ENCODE peak calls at places on chromosomes 5 and 9, in four cellular contexts. One of them, this sample, is unnamed.
A peak's percentile ranks its signal among the peaks of the same experiment; 100 is the strongest.

GRCh38 chr9:92481029-92481633 is 1.2 kb downstream of the ASPN start:
- DNase-seq in HepG2: no peak
- DNase-seq in K562: peak; percentile 49
- DNase-seq in H1: no peak
- DNase-seq in this sample: no peak

GRCh38 chr9:4887556-4887955 is 94.8 kb downstream of the RCL1 start:
- DNase-seq in HepG2: no peak
- DNase-seq in K562: no peak
- DNase-seq in H1: no peak
- DNase-seq in this sample: no peak

GRCh38 chr9:114139061-114139460 is 16.3 kb upstream of the COL27A1 start:
- DNase-seq in HepG2: no peak
- DNase-seq in K562: no peak
- DNase-seq in H1: no peak
- DNase-seq in this sample: no peak

GRCh38 chr5:39175273-39175955 is 43.9 kb downstream of the FYB1 start:
- DNase-seq in HepG2: no peak
- DNase-seq in K562: peak; percentile 50
- DNase-seq in H1: no peak
- DNase-seq in this sample: no peak

GRCh38 chr5:128538249-128539037 is 398 bp upstream of the FBN2 start:
- DNase-seq in HepG2: no peak
- DNase-seq in K562: no peak
- DNase-seq in H1: peak; percentile 49
- DNase-seq in this sample: peak; percentile 88

GRCh38 chr5:177132504-177133118 is 962 bp upstream of the NSD1 start:
- DNase-seq in HepG2: no peak
- DNase-seq in K562: no peak
- DNase-seq in H1: no peak
- DNase-seq in this sample: no peak

GRCh38 chr9:105051897-105052296 is 123.9 kb upstream of the ABCA1 start:
- DNase-seq in HepG2: no peak
- DNase-seq in K562: no peak
- DNase-seq in H1: no peak
- DNase-seq in this sample: no peak

GRCh38 chr5:60248900-60249299 is 355.4 kb upstream of the PDE4D start:
- DNase-seq in HepG2: no peak
- DNase-seq in K562: no peak
- DNase-seq in H1: no peak
- DNase-seq in this sample: no peak

GRCh38 chr5:151240891-151241290 is 12.1 kb upstream of the GM2A start:
- DNase-seq in HepG2: no peak
- DNase-seq in K562: no peak
- DNase-seq in H1: no peak
- DNase-seq in this sample: no peak

GRCh38 chr9:110142868-110143866 is 64.8 kb downstream of the C9orf152 start:
- DNase-seq in HepG2: no peak
- DNase-seq in K562: peak; percentile 12
- DNase-seq in H1: no peak
- DNase-seq in this sample: no peak

GRCh38 chr9:4760122-4760521 is 19.1 kb upstream of the AK3 start:
- DNase-seq in HepG2: no peak
- DNase-seq in K562: no peak
- DNase-seq in H1: no peak
- DNase-seq in this sample: no peak

GRCh38 chr9:93255994-93256877 is 72.3 kb downstream of the WNK2 start:
- DNase-seq in HepG2: no peak
- DNase-seq in K562: no peak
- DNase-seq in H1: no peak
- DNase-seq in this sample: no peak

GRCh38 chr5:177310757-177311173 is 933 bp downstream of the MXD3 start:
- DNase-seq in HepG2: no peak
- DNase-seq in K562: peak; percentile 67
- DNase-seq in H1: no peak
- DNase-seq in this sample: no peak

GRCh38 chr5:54184797-54185196 is 125.6 kb downstream of the ARL15 start:
- DNase-seq in HepG2: no peak
- DNase-seq in K562: no peak
- DNase-seq in H1: no peak
- DNase-seq in this sample: no peak

GRCh38 chr9:129889461-129889935 is 54.2 kb downstream of the USP20 start:
- DNase-seq in HepG2: no peak
- DNase-seq in K562: no peak
- DNase-seq in H1: no peak
- DNase-seq in this sample: no peak

GRCh38 chr5:173035904-173036707 is 20.0 kb upstream of the CREBRF start:
- DNase-seq in HepG2: no peak
- DNase-seq in K562: no peak
- DNase-seq in H1: no peak
- DNase-seq in this sample: no peak

GRCh38 chr9:33041459-33042188 is 16.6 kb downstream of the DNAJA1 start:
- DNase-seq in HepG2: no peak
- DNase-seq in K562: no peak
- DNase-seq in H1: no peak
- DNase-seq in this sample: no peak

GRCh38 chr5:136039202-136039601 is 10.4 kb downstream of the TGFBI start:
- DNase-seq in HepG2: no peak
- DNase-seq in K562: no peak
- DNase-seq in H1: no peak
- DNase-seq in this sample: no peak

GRCh38 chr9:93300175-93300572 is 116.2 kb downstream of the WNK2 start:
- DNase-seq in HepG2: no peak
- DNase-seq in K562: no peak
- DNase-seq in H1: no peak
- DNase-seq in this sample: no peak

GRCh38 chr9:26955222-26955903 is 849 bp upstream of the IFT74 start:
- DNase-seq in HepG2: no peak
- DNase-seq in K562: peak; percentile 45
- DNase-seq in H1: no peak
- DNase-seq in this sample: no peak

GRCh38 chr9:1619915-1620705 is 395.0 kb upstream of the SMARCA2 start:
- DNase-seq in HepG2: peak; percentile 2
- DNase-seq in K562: no peak
- DNase-seq in H1: no peak
- DNase-seq in this sample: peak; percentile 33

GRCh38 chr5:72938206-72938605 is 17.6 kb upstream of the FCHO2 start:
- DNase-seq in HepG2: no peak
- DNase-seq in K562: no peak
- DNase-seq in H1: no peak
- DNase-seq in this sample: no peak

GRCh38 chr9:81150016-81150625 is 539.2 kb downstream of the TLE1 start:
- DNase-seq in HepG2: no peak
- DNase-seq in K562: no peak
- DNase-seq in H1: no peak
- DNase-seq in this sample: no peak

GRCh38 chr5:151870820-151871219 is 53.8 kb downstream of the GLRA1 start:
- DNase-seq in HepG2: no peak
- DNase-seq in K562: peak; percentile 7
- DNase-seq in H1: no peak
- DNase-seq in this sample: peak; percentile 38

GRCh38 chr9:110837401-110838005 is 168.9 kb downstream of the MUSK start:
- DNase-seq in HepG2: no peak
- DNase-seq in K562: no peak
- DNase-seq in H1: no peak
- DNase-seq in this sample: no peak

GRCh38 chr5:1648806-1649205 is 125.0 kb upstream of the LPCAT1 start:
- DNase-seq in HepG2: no peak
- DNase-seq in K562: no peak
- DNase-seq in H1: no peak
- DNase-seq in this sample: no peak

GRCh38 chr5:67771221-67771620 is 444.3 kb upstream of the PIK3R1 start:
- DNase-seq in HepG2: no peak
- DNase-seq in K562: no peak
- DNase-seq in H1: no peak
- DNase-seq in this sample: no peak

GRCh38 chr9:135570456-135570855 is 8.9 kb downstream of the PAEP start:
- DNase-seq in HepG2: no peak
- DNase-seq in K562: no peak
- DNase-seq in H1: no peak
- DNase-seq in this sample: no peak

GRCh38 chr9:83701769-83702168 is 6.0 kb downstream of the UBQLN1 start:
- DNase-seq in HepG2: no peak
- DNase-seq in K562: no peak
- DNase-seq in H1: no peak
- DNase-seq in this sample: no peak

GRCh38 chr9:37452611-37453010 is 12.6 kb downstream of the ZBTB5 start:
- DNase-seq in HepG2: no peak
- DNase-seq in K562: no peak
- DNase-seq in H1: no peak
- DNase-seq in this sample: no peak

GRCh38 chr9:133701981-133702797 is 36.0 kb downstream of the SARDH start:
- DNase-seq in HepG2: no peak
- DNase-seq in K562: no peak
- DNase-seq in H1: no peak
- DNase-seq in this sample: no peak

GRCh38 chr5:350355-350754 is 28.8 kb downstream of the AHRR start:
- DNase-seq in HepG2: peak; percentile 9
- DNase-seq in K562: peak; percentile 50
- DNase-seq in H1: no peak
- DNase-seq in this sample: peak; percentile 18

GRCh38 chr9:128062856-128063831 is 4.0 kb downstream of the NAIF1 start:
- DNase-seq in HepG2: no peak
- DNase-seq in K562: no peak
- DNase-seq in H1: no peak
- DNase-seq in this sample: no peak

DNA sequence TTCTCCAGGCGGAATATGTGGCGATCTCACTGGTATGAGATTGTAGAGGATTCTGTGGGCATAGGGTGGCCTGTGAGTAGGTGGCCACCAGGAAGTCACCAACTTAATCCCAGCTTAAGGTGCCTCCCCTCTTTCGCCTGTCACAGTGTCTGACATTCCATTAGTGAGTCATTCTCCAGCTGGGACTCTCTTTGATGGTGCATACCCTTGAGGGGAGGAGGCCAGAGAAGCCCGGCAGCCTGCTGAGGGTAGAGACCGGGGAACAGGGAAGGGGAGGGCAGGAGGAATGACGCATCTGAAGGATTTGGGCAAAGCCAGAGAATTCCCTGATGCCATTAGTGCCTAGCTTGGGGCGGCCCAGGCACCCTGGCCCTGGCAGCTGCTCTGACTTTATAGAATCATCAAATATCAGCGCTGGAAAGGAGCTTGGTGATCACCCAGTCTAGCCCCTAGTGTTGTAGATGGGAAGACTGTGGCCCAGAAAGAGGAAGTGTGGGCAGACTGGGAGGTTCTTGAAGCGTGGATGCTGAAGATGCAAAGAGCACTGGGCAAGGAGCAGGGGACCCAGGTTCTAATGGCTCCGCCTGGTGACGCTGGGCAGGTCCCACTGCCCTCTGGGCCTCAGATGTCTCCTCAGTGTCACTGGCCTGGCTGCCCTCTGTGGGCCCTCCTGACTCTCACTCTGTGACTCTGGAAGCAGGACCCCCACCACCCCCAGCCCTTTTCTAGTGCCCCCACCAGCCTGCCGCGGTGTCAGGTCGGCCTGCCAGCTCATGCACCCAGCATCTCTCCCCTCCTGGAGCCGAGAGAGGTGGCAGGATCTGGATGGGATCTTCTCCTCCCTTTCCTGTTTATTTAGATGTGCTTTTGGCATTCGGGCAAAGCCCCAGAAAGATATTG is 41.4 kb downstream of the DAB2IP start:
- DNase-seq in HepG2: peak; percentile 81
- DNase-seq in K562: no peak
- DNase-seq in H1: no peak
- DNase-seq in this sample: peak; percentile 38
- H3K27ac ChIP-seq in HepG2: no peak overlapping the region
- H3K27ac ChIP-seq in K562: no peak overlapping the region
- H3K27ac ChIP-seq in H1: no peak overlapping the region
- H3K27ac ChIP-seq in this sample: no peak overlapping the region

DNA sequence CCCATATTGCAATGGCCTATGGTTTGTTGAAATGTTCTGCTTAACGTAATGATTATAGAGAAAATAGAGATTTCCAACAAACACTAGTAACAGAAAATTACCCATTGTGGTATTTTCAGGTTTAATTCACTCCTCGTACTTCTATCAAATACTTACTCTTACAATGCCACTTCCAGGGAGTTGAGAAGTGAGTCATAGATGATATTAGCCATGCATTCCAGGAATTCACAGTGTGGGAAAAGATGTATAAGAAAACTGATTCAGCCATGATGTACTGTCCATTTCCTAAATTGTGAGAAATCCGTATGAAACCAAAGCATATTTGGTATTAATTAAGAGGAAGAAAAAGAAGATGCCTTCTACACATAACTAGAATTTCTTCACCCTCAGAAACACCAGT is 1854.6 kb upstream of the WWC1 start:
- DNase-seq in HepG2: no peak
- DNase-seq in K562: no peak
- DNase-seq in H1: no peak
- DNase-seq in this sample: no peak
- TF ChIP-seq RNF2 in HepG2: no peak
- TF ChIP-seq RNF2 in K562: no peak
- TF ChIP-seq RNF2 in H1: no peak
- TF ChIP-seq RNF2 in this sample: no peak

GRCh38 chr9:127053908-127054307 is 68.5 kb downstream of the ANGPTL2 start:
- DNase-seq in HepG2: no peak
- DNase-seq in K562: no peak
- DNase-seq in H1: no peak
- DNase-seq in this sample: no peak
- H3K27ac ChIP-seq in HepG2: no peak overlapping the region
- H3K27ac ChIP-seq in K562: no peak overlapping the region
- H3K27ac ChIP-seq in H1: no peak overlapping the region
- H3K27ac ChIP-seq in this sample: no peak overlapping the region

GRCh38 chr9:17063535-17064135 is 71.2 kb upstream of the CNTLN start:
- DNase-seq in HepG2: peak; percentile 45
- DNase-seq in K562: peak; percentile 19
- DNase-seq in H1: no peak
- DNase-seq in this sample: peak; percentile 23
- TF ChIP-seq RNF2 in HepG2: no peak
- TF ChIP-seq RNF2 in K562: no peak
- TF ChIP-seq RNF2 in H1: no peak
- TF ChIP-seq RNF2 in this sample: no peak

GRCh38 chr5:7650755-7651154 is 200.2 kb downstream of the CFAP90 start:
- DNase-seq in HepG2: no peak
- DNase-seq in K562: no peak
- DNase-seq in H1: no peak
- DNase-seq in this sample: no peak
- H3K27ac ChIP-seq in HepG2: no peak overlapping the region
- H3K27ac ChIP-seq in K562: no peak overlapping the region
- H3K27ac ChIP-seq in H1: no peak overlapping the region
- H3K27ac ChIP-seq in this sample: no peak overlapping the region